ENCODE peak calls at places on chromosomes 13 and 19, in five cellular contexts. L is lung, J is NCI-H524, H is Calu3, T is stomach. S is an unnamed sample.

GRCh38 chr13:24168980-24169379 is 8.5 kb downstream of the SPATA13 start:
- DNase-seq in J (no peak), H (no peak), L (no peak), T (no peak), S (peak)

GRCh38 chr13:60137911-60138570 is 25.7 kb downstream of the DIAPH3 start:
- DNase-seq in J (no peak), H (no peak), L (no peak), T (no peak), S (no peak)

GRCh38 chr13:100019780-100020356 is 38.3 kb downstream of the ZIC2 start:
- DNase-seq in J (no peak), L (no peak), T (no peak), H (no peak), S (no peak)

GRCh38 chr13:111267784-111268183 is 52.7 kb upstream of the TEX29 start:
- DNase-seq in L (no peak), J (no peak), H (no peak), T (no peak), S (no peak)

GRCh38 chr19:30315159-30315558 is 57.0 kb upstream of the ZNF536 start:
- DNase-seq in L (no peak), J (no peak), H (no peak), T (no peak), S (no peak)

GRCh38 chr13:32041429-32041828 is 9.9 kb downstream of the FRY start:
- DNase-seq in L (no peak), J (no peak), H (no peak), T (no peak), S (no peak)

GRCh38 chr19:13887529-13887928 is 10.6 kb downstream of the NANOS3 start:
- DNase-seq in H (no peak), T (no peak), L (no peak), J (no peak), S (no peak)

GRCh38 chr19:39080431-39080830 is 3.7 kb upstream of the ACP7 start:
- DNase-seq in J (no peak), L (no peak), T (no peak), H (no peak), S (no peak)

GRCh38 chr13:72808917-72809500 is 27.1 kb downstream of the PIBF1 start:
- DNase-seq in H (no peak), J (no peak), T (no peak), L (no peak), S (no peak)

GRCh38 chr13:40406405-40407138 is 259.9 kb downstream of the FOXO1 start:
- DNase-seq in L (no peak), T (no peak), J (no peak), H (no peak), S (no peak)

GRCh38 chr13:97359181-97360057 is 74.5 kb upstream of the RAP2A start:
- DNase-seq in L (peak), J (peak), T (peak), H (peak), S (no peak)

GRCh38 chr13:49652691-49653305 is 24.5 kb downstream of the ARL11 start:
- DNase-seq in J (peak), H (peak), L (no peak), T (peak), S (no peak)

S was measured in right lobe of liver.